ENCODE peak calls at places on chromosomes 11 and 22, in four cellular contexts. One of them, this sample, is unnamed. For H3K27me3, the result is how much of the 10 kb centered on the place peaks cover.

GRCh38 chr11:128874406-128874805 is 7.3 kb upstream of the KCNJ1 start:
- DNase-seq in adrenal gland: no peak
- DNase-seq in IMR-90: peak
- DNase-seq in Peyer's patch: no peak
- DNase-seq in this sample: no peak

GRCh38 chr11:33997473-33998347 is 53.8 kb upstream of the CAPRIN1 start:
- DNase-seq in adrenal gland: no peak
- DNase-seq in IMR-90: no peak
- DNase-seq in Peyer's patch: no peak
- DNase-seq in this sample: no peak

GRCh38 chr11:70201876-70202861 is 927 bp upstream of the FADD start:
- DNase-seq in adrenal gland: no peak
- DNase-seq in IMR-90: no peak
- DNase-seq in Peyer's patch: no peak
- DNase-seq in this sample: no peak

GRCh38 chr11:121914508-121914907 is 201.5 kb downstream of the BLID start:
- DNase-seq in adrenal gland: no peak
- DNase-seq in IMR-90: no peak
- DNase-seq in Peyer's patch: no peak
- DNase-seq in this sample: no peak

GRCh38 chr11:4884341-4884740 is 2.6 kb downstream of the OR51T1 start:
- DNase-seq in adrenal gland: no peak
- DNase-seq in IMR-90: no peak
- DNase-seq in Peyer's patch: no peak
- DNase-seq in this sample: no peak

GRCh38 chr22:49582171-49582570 is 245.5 kb downstream of the BRD1 start:
- DNase-seq in adrenal gland: no peak
- DNase-seq in IMR-90: no peak
- DNase-seq in Peyer's patch: no peak
- DNase-seq in this sample: no peak

GRCh38 chr11:47466201-47466600 is 17.3 kb upstream of the RAPSN start:
- DNase-seq in adrenal gland: no peak
- DNase-seq in IMR-90: peak
- DNase-seq in Peyer's patch: no peak
- DNase-seq in this sample: no peak

GRCh38 chr11:102220728-102221467 is 96.4 kb upstream of the BIRC3 start:
- DNase-seq in adrenal gland: no peak
- DNase-seq in IMR-90: peak
- DNase-seq in Peyer's patch: no peak
- DNase-seq in this sample: no peak

GRCh38 chr22:29481265-29482000 is 1.4 kb downstream of the NEFH start:
- DNase-seq in adrenal gland: peak
- DNase-seq in IMR-90: no peak
- DNase-seq in Peyer's patch: no peak
- DNase-seq in this sample: no peak

GRCh38 chr11:109704432-109704831 is 282.4 kb downstream of the C11orf87 start:
- DNase-seq in adrenal gland: no peak
- DNase-seq in IMR-90: no peak
- DNase-seq in Peyer's patch: no peak
- DNase-seq in this sample: no peak

GRCh38 chr11:86067230-86068137 is 1.4 kb downstream of the PICALM start:
- DNase-seq in adrenal gland: no peak
- DNase-seq in IMR-90: no peak
- DNase-seq in Peyer's patch: no peak
- DNase-seq in this sample: no peak

GRCh38 chr11:98561877-98562395 is 458.8 kb upstream of the CNTN5 start:
- DNase-seq in adrenal gland: no peak
- DNase-seq in IMR-90: no peak
- DNase-seq in Peyer's patch: no peak
- DNase-seq in this sample: no peak

GRCh38 chr22:41862160-41862529 is 29.2 kb downstream of the SREBF2 start:
- DNase-seq in adrenal gland: no peak
- DNase-seq in IMR-90: peak
- DNase-seq in Peyer's patch: peak
- DNase-seq in this sample: peak

GRCh38 chr11:335779-336665 is 15.4 kb upstream of the IFITM3 start:
- DNase-seq in adrenal gland: no peak
- DNase-seq in IMR-90: no peak
- DNase-seq in Peyer's patch: peak
- DNase-seq in this sample: no peak

GRCh38 chr11:86632499-86633269 is 39.7 kb downstream of the ME3 start:
- DNase-seq in adrenal gland: peak
- DNase-seq in IMR-90: peak
- DNase-seq in Peyer's patch: no peak
- DNase-seq in this sample: no peak

GRCh38 chr11:100863080-100863581 is 176.0 kb downstream of the ARHGAP42 start:
- DNase-seq in adrenal gland: no peak
- DNase-seq in IMR-90: peak
- DNase-seq in Peyer's patch: no peak
- DNase-seq in this sample: no peak

GRCh38 chr11:104772806-104773241 is 125.4 kb downstream of the CASP12 start:
- DNase-seq in adrenal gland: no peak
- DNase-seq in IMR-90: peak
- DNase-seq in Peyer's patch: no peak
- DNase-seq in this sample: no peak

GRCh38 chr11:21412652-21413383 is 743.4 kb downstream of the NELL1 start:
- DNase-seq in adrenal gland: no peak
- DNase-seq in IMR-90: no peak
- DNase-seq in Peyer's patch: no peak
- DNase-seq in this sample: no peak

GRCh38 chr22:31334329-31334728 is 11.8 kb downstream of the PATZ1 start:
- DNase-seq in adrenal gland: no peak
- DNase-seq in IMR-90: no peak
- DNase-seq in Peyer's patch: no peak
- DNase-seq in this sample: no peak

GRCh38 chr11:14242198-14242597 is 116.8 kb downstream of the RRAS2 start:
- DNase-seq in adrenal gland: no peak
- DNase-seq in IMR-90: no peak
- DNase-seq in Peyer's patch: no peak
- DNase-seq in this sample: no peak

GRCh38 chr11:61602775-61603569 is 22.1 kb upstream of the SYT7 start:
- DNase-seq in adrenal gland: peak
- DNase-seq in IMR-90: peak
- DNase-seq in Peyer's patch: peak
- DNase-seq in this sample: no peak

GRCh38 chr11:12581923-12582322 is 92.3 kb upstream of the TEAD1 start:
- DNase-seq in adrenal gland: no peak
- DNase-seq in IMR-90: peak
- DNase-seq in Peyer's patch: no peak
- DNase-seq in this sample: no peak

GRCh38 chr11:67428052-67429001 is at the start of gene RPS6KB2:
- DNase-seq in adrenal gland: peak
- DNase-seq in IMR-90: peak
- DNase-seq in Peyer's patch: peak
- DNase-seq in this sample: peak

GRCh38 chr11:117145393-117145761 is 1.3 kb downstream of the PAFAH1B2 start:
- DNase-seq in adrenal gland: peak
- DNase-seq in IMR-90: peak
- DNase-seq in Peyer's patch: no peak
- DNase-seq in this sample: no peak

GRCh38 chr11:64867748-64868462 is 10.5 kb downstream of the EHD1 start:
- DNase-seq in adrenal gland: no peak
- DNase-seq in IMR-90: no peak
- DNase-seq in Peyer's patch: no peak
- DNase-seq in this sample: no peak

GRCh38 chr11:116357769-116358544 is 414.8 kb downstream of the BUD13 start:
- DNase-seq in adrenal gland: no peak
- DNase-seq in IMR-90: no peak
- DNase-seq in Peyer's patch: peak
- DNase-seq in this sample: no peak

DNA sequence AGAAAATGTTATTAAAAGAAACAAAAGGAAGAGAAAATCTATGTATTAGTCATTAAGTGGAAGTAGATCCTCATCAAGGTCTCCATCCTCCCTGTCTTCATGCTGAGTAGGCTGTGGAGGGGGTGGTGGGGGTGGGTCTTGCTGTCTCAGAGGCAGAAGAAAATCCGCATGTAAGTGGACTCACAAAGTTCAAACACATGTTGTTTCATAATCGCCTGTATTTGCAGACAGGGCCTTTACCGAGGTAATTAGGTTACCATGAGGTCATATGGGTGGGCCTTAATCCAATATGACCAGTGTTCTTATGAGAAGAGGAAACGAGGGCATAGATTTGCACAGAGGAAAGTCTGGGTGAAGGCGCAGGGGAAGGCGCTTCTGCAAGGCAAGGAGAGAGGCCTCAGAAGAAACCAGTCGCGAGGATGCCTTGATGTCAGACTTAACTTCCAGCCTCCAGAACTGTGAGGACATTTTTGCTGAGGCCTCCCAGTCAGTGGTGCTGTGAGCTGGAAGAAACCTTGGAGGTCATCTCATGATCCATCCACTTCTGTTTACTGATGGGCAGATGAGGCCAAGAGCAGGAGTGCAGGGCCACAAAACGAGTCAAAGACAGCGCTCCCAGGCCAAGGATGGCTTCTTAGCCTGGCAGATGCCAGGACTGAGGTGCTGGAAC is 49.3 kb upstream of the THY1 start:
- DNase-seq in adrenal gland: no peak
- DNase-seq in IMR-90: peak
- DNase-seq in Peyer's patch: no peak
- DNase-seq in this sample: no peak
- H3K27me3 ChIP-seq in adrenal gland: under half
- H3K27me3 ChIP-seq in IMR-90: under half
- H3K27me3 ChIP-seq in Peyer's patch: under half
- H3K27me3 ChIP-seq in this sample: under half

GRCh38 chr22:32622762-32623147 is 148.1 kb downstream of the FBXO7 start:
- DNase-seq in adrenal gland: no peak
- DNase-seq in IMR-90: no peak
- DNase-seq in Peyer's patch: no peak
- DNase-seq in this sample: no peak

GRCh38 chr22:32621656-32622003 is 147.0 kb downstream of the FBXO7 start:
- DNase-seq in adrenal gland: no peak
- DNase-seq in IMR-90: no peak
- DNase-seq in Peyer's patch: no peak
- DNase-seq in this sample: no peak

GRCh38 chr22:32623943-32624342 is 149.3 kb downstream of the FBXO7 start:
- DNase-seq in adrenal gland: peak
- DNase-seq in IMR-90: peak
- DNase-seq in Peyer's patch: peak
- DNase-seq in this sample: no peak

GRCh38 chr22:32620992-32621391 is 146.4 kb downstream of the FBXO7 start:
- DNase-seq in adrenal gland: no peak
- DNase-seq in IMR-90: no peak
- DNase-seq in Peyer's patch: no peak
- DNase-seq in this sample: no peak

GRCh38 chr22:32622004-32622761 is 147.6 kb downstream of the FBXO7 start:
- DNase-seq in adrenal gland: peak
- DNase-seq in IMR-90: peak
- DNase-seq in Peyer's patch: peak
- DNase-seq in this sample: no peak
- H3K27ac ChIP-seq in adrenal gland: peak
- H3K27ac ChIP-seq in IMR-90: peak
- H3K27ac ChIP-seq in Peyer's patch: peak
- H3K27ac ChIP-seq in this sample: no peak

GRCh38 chr11:130801287-130802146 is 114.8 kb downstream of the SNX19 start:
- DNase-seq in adrenal gland: no peak
- DNase-seq in IMR-90: peak
- DNase-seq in Peyer's patch: no peak
- DNase-seq in this sample: no peak

GRCh38 chr11:130802567-130802966 is 113.7 kb downstream of the SNX19 start:
- DNase-seq in adrenal gland: no peak
- DNase-seq in IMR-90: no peak
- DNase-seq in Peyer's patch: no peak
- DNase-seq in this sample: no peak

GRCh38 chr11:130798801-130799200 is 117.5 kb downstream of the SNX19 start:
- DNase-seq in adrenal gland: no peak
- DNase-seq in IMR-90: no peak
- DNase-seq in Peyer's patch: no peak
- DNase-seq in this sample: no peak

GRCh38 chr11:130798280-130798679 is 118.0 kb downstream of the SNX19 start:
- DNase-seq in adrenal gland: no peak
- DNase-seq in IMR-90: peak
- DNase-seq in Peyer's patch: no peak
- DNase-seq in this sample: no peak

GRCh38 chr11:130796828-130797227 is 119.5 kb downstream of the SNX19 start:
- DNase-seq in adrenal gland: no peak
- DNase-seq in IMR-90: no peak
- DNase-seq in Peyer's patch: no peak
- DNase-seq in this sample: no peak
- TF ChIP-seq CTCF in adrenal gland: no peak
- TF ChIP-seq CTCF in IMR-90: no peak
- TF ChIP-seq CTCF in Peyer's patch: no peak
- TF ChIP-seq CTCF in this sample: no peak

GRCh38 chr11:134037093-134037908 is 31.6 kb upstream of the JAM3 start:
- DNase-seq in adrenal gland: peak
- DNase-seq in IMR-90: peak
- DNase-seq in Peyer's patch: peak
- DNase-seq in this sample: peak

GRCh38 chr11:134038897-134039470 is 29.9 kb upstream of the JAM3 start:
- DNase-seq in adrenal gland: no peak
- DNase-seq in IMR-90: peak
- DNase-seq in Peyer's patch: no peak
- DNase-seq in this sample: no peak

GRCh38 chr11:134034496-134035381 is 34.1 kb upstream of the JAM3 start:
- DNase-seq in adrenal gland: peak
- DNase-seq in IMR-90: no peak
- DNase-seq in Peyer's patch: no peak
- DNase-seq in this sample: no peak

GRCh38 chr11:134033696-134034491 is 35.0 kb upstream of the JAM3 start:
- DNase-seq in adrenal gland: peak
- DNase-seq in IMR-90: peak
- DNase-seq in Peyer's patch: peak
- DNase-seq in this sample: peak

DNA sequence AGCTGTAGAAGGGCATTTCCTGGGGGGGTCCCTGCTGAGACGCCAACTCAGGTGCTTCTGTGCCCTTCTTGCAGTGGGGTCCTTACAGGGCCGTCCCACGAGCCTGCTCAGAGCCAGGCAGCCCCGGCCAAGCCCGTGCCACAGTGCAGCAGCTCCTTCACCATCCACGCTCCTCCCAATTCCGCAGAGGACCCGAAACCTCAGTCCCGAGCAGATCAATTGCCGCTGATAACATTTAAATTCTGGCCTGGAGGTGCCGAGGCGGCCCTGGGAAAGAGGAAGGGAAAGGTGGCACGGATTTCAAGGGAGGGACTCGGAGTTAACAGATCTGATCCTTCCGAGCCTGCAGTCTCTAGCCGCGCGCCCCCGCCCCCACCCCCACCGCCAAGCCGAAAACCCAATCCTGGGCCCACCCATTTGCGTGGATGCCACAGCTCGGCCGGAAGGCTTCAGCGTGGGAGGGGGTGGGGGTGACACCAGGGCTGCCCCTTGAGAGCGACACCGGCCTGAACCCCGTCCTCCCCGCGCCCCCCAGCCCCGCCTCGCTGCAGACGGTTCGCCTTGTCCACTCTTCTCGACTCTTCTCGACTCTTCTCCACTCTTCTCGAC is 32.3 kb upstream of the JAM3 start:
- DNase-seq in adrenal gland: peak
- DNase-seq in IMR-90: no peak
- DNase-seq in Peyer's patch: peak
- DNase-seq in this sample: no peak
- H3K27me3 ChIP-seq in adrenal gland: under half
- H3K27me3 ChIP-seq in IMR-90: under half
- H3K27me3 ChIP-seq in Peyer's patch: under half
- H3K27me3 ChIP-seq in this sample: under half

This sample was measured in CD4-positive, alpha-beta T cell.